ENCODE peak calls at places on chromosomes 3 and 15, in five cellular contexts. P is HS-5; X is fibroblast of pulmonary artery; J is hypothalamus; C is CD8-positive, alpha-beta memory T cell. D is an unnamed sample.

GRCh38 chr3:31615071-31615875 is 82.5 kb downstream of the STT3B start:
- DNase-seq in X (no peak), J (no peak), P (no peak), C (no peak), D (peak; percentile 32)

GRCh38 chr3:171748341-171748918 is 61.9 kb downstream of the PLD1 start:
- DNase-seq in X (peak; percentile 74), P (no peak), J (no peak), C (no peak), D (no peak)

GRCh38 chr15:99674279-99674678 is 59.0 kb downstream of the LYSMD4 start:
- DNase-seq in P (no peak), C (no peak), X (no peak), J (no peak), D (no peak)

GRCh38 chr15:99511865-99512632 is 53.7 kb upstream of the MEF2A start:
- DNase-seq in C (no peak), P (no peak), J (no peak), X (peak; percentile 42), D (no peak)

GRCh38 chr3:137761099-137761562 is 3.0 kb upstream of the SOX14 start:
- DNase-seq in P (no peak), X (no peak), C (no peak), J (no peak), D (no peak)

GRCh38 chr3:134846084-134846483 is 51.0 kb downstream of the EPHB1 start:
- DNase-seq in J (no peak), C (no peak), X (no peak), P (no peak), D (no peak)

GRCh38 chr15:83285284-83285978 is 967 bp upstream of the BNC1 start:
- DNase-seq in J (no peak), C (no peak), X (no peak), P (no peak), D (no peak)

GRCh38 chr3:194908432-194908966 is 222.8 kb downstream of the FAM43A start:
- DNase-seq in X (no peak), C (no peak), J (no peak), P (no peak), D (no peak)

GRCh38 chr3:112786881-112787625 is 59.6 kb downstream of the CD200R1L start:
- DNase-seq in C (no peak), P (no peak), X (no peak), J (no peak), D (no peak)

GRCh38 chr3:184015381-184016019 is 2.2 kb downstream of the ABCC5 start:
- DNase-seq in J (peak; percentile 2), X (no peak), C (no peak), P (no peak), D (no peak)